ENCODE peak calls at places on chromosome 9, in four cellular contexts. One of them, this sample, is unnamed.

GRCh38 chr9:82957526-82958379 is 105.2 kb downstream of the RASEF start:
- DNase-seq in HepG2: no peak
- DNase-seq in WTC11: no peak
- DNase-seq in K562: no peak
- DNase-seq in this sample: peak

GRCh38 chr9:99749641-99750040 is 72.0 kb upstream of the NR4A3 start:
- DNase-seq in K562: no peak
- DNase-seq in WTC11: no peak
- DNase-seq in HepG2: no peak
- DNase-seq in this sample: no peak

GRCh38 chr9:71729816-71730526 is 38.3 kb downstream of the CEMIP2 start:
- DNase-seq in K562: no peak
- DNase-seq in WTC11: no peak
- DNase-seq in HepG2: no peak
- DNase-seq in this sample: no peak

GRCh38 chr9:2597483-2597882 is 24.1 kb upstream of the VLDLR start:
- DNase-seq in WTC11: no peak
- DNase-seq in K562: no peak
- DNase-seq in HepG2: no peak
- DNase-seq in this sample: no peak

GRCh38 chr9:37963936-37964739 is 60.2 kb upstream of the SLC25A51 start:
- DNase-seq in K562: no peak
- DNase-seq in HepG2: peak
- DNase-seq in WTC11: no peak
- DNase-seq in this sample: no peak

GRCh38 chr9:121292801-121293241 is 24.9 kb downstream of the GSN start:
- DNase-seq in K562: no peak
- DNase-seq in WTC11: no peak
- DNase-seq in HepG2: no peak
- DNase-seq in this sample: no peak

GRCh38 chr9:15276328-15276969 is 30.6 kb downstream of the TTC39B start:
- DNase-seq in HepG2: peak
- DNase-seq in WTC11: no peak
- DNase-seq in K562: no peak
- DNase-seq in this sample: no peak

GRCh38 chr9:86126998-86127972 is 27.9 kb upstream of the GOLM1 start:
- DNase-seq in WTC11: peak
- DNase-seq in K562: peak
- DNase-seq in HepG2: peak
- DNase-seq in this sample: peak

GRCh38 chr9:37034320-37034937 is 361 bp upstream of the PAX5 start:
- DNase-seq in K562: no peak
- DNase-seq in HepG2: no peak
- DNase-seq in WTC11: peak
- DNase-seq in this sample: no peak

GRCh38 chr9:127388037-127388855 is 8.7 kb upstream of the SLC2A8 start:
- DNase-seq in K562: no peak
- DNase-seq in HepG2: peak
- DNase-seq in WTC11: no peak
- DNase-seq in this sample: peak

GRCh38 chr9:28808042-28808441 is 1234.8 kb upstream of the C9orf72 start:
- DNase-seq in K562: no peak
- DNase-seq in WTC11: no peak
- DNase-seq in HepG2: no peak
- DNase-seq in this sample: no peak

GRCh38 chr9:98031935-98032334 is 24.6 kb upstream of the NANS start:
- DNase-seq in K562: no peak
- DNase-seq in HepG2: no peak
- DNase-seq in WTC11: no peak
- DNase-seq in this sample: no peak

GRCh38 chr9:120464176-120464575 is 115.8 kb downstream of the CDK5RAP2 start:
- DNase-seq in HepG2: no peak
- DNase-seq in WTC11: no peak
- DNase-seq in K562: no peak
- DNase-seq in this sample: no peak

GRCh38 chr9:135076143-135076875 is 11.2 kb upstream of the OLFM1 start:
- DNase-seq in WTC11: no peak
- DNase-seq in HepG2: no peak
- DNase-seq in K562: no peak
- DNase-seq in this sample: no peak

GRCh38 chr9:126049896-126050604 is 276.6 kb upstream of the MVB12B start:
- DNase-seq in K562: peak
- DNase-seq in WTC11: no peak
- DNase-seq in HepG2: no peak
- DNase-seq in this sample: no peak

GRCh38 chr9:126052791-126053190 is 273.8 kb upstream of the MVB12B start:
- DNase-seq in HepG2: no peak
- DNase-seq in WTC11: no peak
- DNase-seq in K562: no peak
- DNase-seq in this sample: no peak

GRCh38 chr9:126050605-126050990 is 276.0 kb upstream of the MVB12B start:
- DNase-seq in K562: no peak
- DNase-seq in WTC11: no peak
- DNase-seq in HepG2: no peak
- DNase-seq in this sample: no peak

GRCh38 chr9:126053913-126054312 is 272.7 kb upstream of the MVB12B start:
- DNase-seq in WTC11: no peak
- DNase-seq in K562: no peak
- DNase-seq in HepG2: no peak
- DNase-seq in this sample: no peak

DNA sequence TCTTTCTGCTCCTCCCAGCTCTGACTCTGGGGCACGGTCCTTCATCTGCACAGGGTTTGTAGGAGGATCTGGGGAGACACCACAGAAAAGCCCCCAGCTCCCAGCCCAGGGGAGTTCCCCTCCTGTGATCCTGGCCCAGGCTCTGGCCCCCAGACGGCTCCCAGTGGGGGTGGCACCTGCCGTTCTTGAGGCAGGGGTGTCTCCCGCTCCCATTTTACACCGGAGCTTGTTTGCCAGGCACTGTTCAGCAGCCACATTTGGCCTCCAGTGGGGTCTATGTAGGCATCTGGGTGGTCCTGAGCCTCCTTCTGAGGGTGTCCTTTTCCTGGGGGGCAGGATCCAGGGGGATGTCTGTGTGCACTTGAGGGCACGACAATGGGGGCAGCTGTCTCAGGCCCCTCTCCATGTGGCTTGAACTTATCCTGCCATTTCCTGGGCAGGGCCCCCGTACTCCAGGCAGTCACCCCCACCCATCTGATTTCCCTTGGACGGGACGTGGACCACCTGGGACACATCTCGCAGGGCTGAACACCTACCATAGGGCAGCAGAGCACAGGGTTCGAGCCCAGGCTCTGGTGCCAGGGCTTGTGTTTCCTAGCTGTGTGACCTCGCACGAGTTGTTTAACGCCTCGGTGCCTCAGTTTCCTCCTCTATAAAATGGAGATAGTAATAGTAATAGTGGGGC is 275.0 kb upstream of the MVB12B start:
- DNase-seq in WTC11: no peak
- DNase-seq in K562: no peak
- DNase-seq in HepG2: no peak
- DNase-seq in this sample: no peak
- TF ChIP-seq ELF4 in WTC11: no peak
- TF ChIP-seq ELF4 in K562: no peak
- TF ChIP-seq ELF4 in HepG2: no peak
- TF ChIP-seq ELF4 in this sample: no peak

GRCh38 chr9:129640086-129640870 is 1.7 kb downstream of the ASB6 start:
- DNase-seq in K562: no peak
- DNase-seq in HepG2: no peak
- DNase-seq in WTC11: no peak
- DNase-seq in this sample: no peak
- TF ChIP-seq ELF4 in K562: no peak
- TF ChIP-seq ELF4 in HepG2: no peak
- TF ChIP-seq ELF4 in WTC11: no peak
- TF ChIP-seq ELF4 in this sample: no peak

DNA sequence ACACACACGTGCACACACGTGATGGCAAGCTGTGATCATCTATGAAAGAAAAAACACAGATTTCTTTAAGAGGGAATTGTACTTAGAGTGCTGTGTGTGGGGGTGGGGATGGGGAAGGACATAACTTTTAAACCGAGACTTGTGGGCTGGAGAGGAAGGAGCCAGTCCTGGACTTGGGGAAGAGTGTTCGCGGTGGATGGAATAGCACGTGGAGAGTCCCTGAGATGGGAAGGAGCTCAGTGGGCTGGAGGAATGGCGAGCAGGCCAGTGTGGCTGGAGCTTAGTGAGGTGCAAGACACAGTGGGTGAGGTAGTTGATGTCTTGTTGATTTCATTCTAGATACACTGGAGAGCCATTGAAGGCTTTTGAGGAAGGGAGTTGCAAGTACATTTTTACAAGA is 78.5 kb downstream of the RGS3 start:
- DNase-seq in HepG2: no peak
- DNase-seq in WTC11: no peak
- DNase-seq in K562: no peak
- DNase-seq in this sample: no peak
- TF ChIP-seq ELF4 in HepG2: no peak
- TF ChIP-seq ELF4 in WTC11: no peak
- TF ChIP-seq ELF4 in K562: no peak
- TF ChIP-seq ELF4 in this sample: no peak

GRCh38 chr9:33306037-33306436 is 15.7 kb downstream of the NFX1 start:
- DNase-seq in WTC11: no peak
- DNase-seq in K562: no peak
- DNase-seq in HepG2: no peak
- DNase-seq in this sample: no peak
- TF ChIP-seq ELF4 in WTC11: no peak
- TF ChIP-seq ELF4 in K562: no peak
- TF ChIP-seq ELF4 in HepG2: no peak
- TF ChIP-seq ELF4 in this sample: no peak

GRCh38 chr9:90394866-90395265 is 247.8 kb downstream of the DIRAS2 start:
- DNase-seq in HepG2: no peak
- DNase-seq in WTC11: no peak
- DNase-seq in K562: no peak
- DNase-seq in this sample: no peak
- TF ChIP-seq ELF4 in HepG2: no peak
- TF ChIP-seq ELF4 in WTC11: no peak
- TF ChIP-seq ELF4 in K562: no peak
- TF ChIP-seq ELF4 in this sample: no peak

This sample was measured in HEK293T.